ENCODE peak calls at places on chromosomes 2 and 18, in five cellular contexts. S is T-helper 2 cell, C is body of pancreas, I is BJ, W is SHP77 treated with DMSO at 0.1 percent for 48 hours. Z is an unnamed sample.

GRCh38 chr2:23460983-23461382 is 76.0 kb downstream of the KLHL29 start:
- DNase-seq in W (no peak), S (no peak), I (no peak), C (no peak), Z (no peak)

GRCh38 chr18:69755041-69755440 is 192.6 kb downstream of the CD226 start:
- DNase-seq in C (no peak), W (no peak), S (no peak), I (no peak), Z (no peak)

GRCh38 chr2:172556284-172557033 is 569 bp downstream of the PDK1 start:
- DNase-seq in I (no peak), S (peak), W (peak), C (peak), Z (peak)

GRCh38 chr18:515838-516237 is 15.3 kb upstream of the COLEC12 start:
- DNase-seq in W (no peak), S (no peak), I (no peak), C (no peak), Z (no peak)

GRCh38 chr2:98484652-98485452 is 40.2 kb downstream of the INPP4A start:
- DNase-seq in C (no peak), W (peak), S (no peak), I (no peak), Z (no peak)

GRCh38 chr2:78431241-78431640 is 594.3 kb upstream of the REG3G start:
- DNase-seq in C (no peak), I (no peak), W (no peak), S (no peak), Z (no peak)

GRCh38 chr18:13218376-13219011 is at the start of gene LDLRAD4:
- DNase-seq in S (no peak), C (no peak), W (peak), I (no peak), Z (no peak)

GRCh38 chr2:169480079-169480465 is 778 bp downstream of the BBS5 start:
- DNase-seq in W (no peak), I (no peak), S (no peak), C (no peak), Z (no peak)

GRCh38 chr2:225164406-225165048 is 122.3 kb upstream of the DOCK10 start:
- DNase-seq in C (no peak), W (no peak), S (no peak), I (no peak), Z (no peak)

GRCh38 chr2:197539734-197540133 is 23.9 kb downstream of the MOB4 start:
- DNase-seq in I (no peak), W (no peak), S (no peak), C (no peak), Z (no peak)

GRCh38 chr2:64204716-64205115 is 60.5 kb upstream of the PELI1 start:
- DNase-seq in I (no peak), C (no peak), W (no peak), S (no peak), Z (no peak)

GRCh38 chr2:200993097-200993496 is 29.6 kb upstream of the ORC2 start:
- DNase-seq in C (no peak), W (no peak), S (no peak), I (no peak), Z (peak)

GRCh38 chr2:206160807-206161179 is 1.1 kb downstream of the EEF1B2 start:
- DNase-seq in S (no peak), W (no peak), I (no peak), C (no peak), Z (no peak)

GRCh38 chr2:237791977-237792727 is 6.4 kb upstream of the RBM44 start:
- DNase-seq in S (no peak), W (no peak), I (no peak), C (no peak), Z (no peak)

GRCh38 chr18:34492652-34493051 is 217.4 kb upstream of the DTNA start:
- DNase-seq in W (peak), I (no peak), S (no peak), C (no peak), Z (no peak)

GRCh38 chr2:20050712-20051517 is 513 bp downstream of the LAPTM4A start:
- DNase-seq in I (no peak), C (peak), W (peak), S (no peak), Z (peak)

GRCh38 chr2:54859997-54860701 is 136.7 kb downstream of the EML6 start:
- DNase-seq in S (no peak), W (no peak), C (no peak), I (peak), Z (peak)

GRCh38 chr18:79260023-79260422 is 135.7 kb upstream of the NFATC1 start:
- DNase-seq in I (no peak), C (no peak), S (no peak), W (no peak), Z (no peak)

GRCh38 chr2:181444654-181445053 is 12.5 kb upstream of the ITGA4 start:
- DNase-seq in I (no peak), W (no peak), S (no peak), C (no peak), Z (no peak)

GRCh38 chr2:177806025-177806424 is 266.6 kb downstream of the PDE11A start:
- DNase-seq in W (no peak), S (no peak), C (no peak), I (no peak), Z (peak)

GRCh38 chr2:33086400-33087015 is 139.8 kb downstream of the LTBP1 start:
- DNase-seq in C (peak), S (no peak), W (no peak), I (no peak), Z (no peak)

GRCh38 chr18:51563401-51563800 is 365.9 kb upstream of the MEX3C start:
- DNase-seq in W (no peak), C (no peak), I (no peak), S (no peak), Z (no peak)

Z was measured in GM04504.